ENCODE peak calls at places on chromosomes 1 and 21, in six cellular contexts. One of them, this sample, is unnamed.

GRCh38 chr1:23380719-23381118 is 11.1 kb upstream of the ZNF436 start:
- DNase-seq in mesendoderm: no peak
- DNase-seq in mesenchymal stem cell: no peak
- DNase-seq in H1: no peak
- DNase-seq in H9: no peak
- DNase-seq in IMR-90: no peak
- DNase-seq in this sample: no peak

GRCh38 chr1:91730781-91731732 is 154.9 kb downstream of the TGFBR3 start:
- DNase-seq in H1: no peak
- DNase-seq in mesenchymal stem cell: peak; percentile 51
- DNase-seq in H9: no peak
- DNase-seq in IMR-90: peak; percentile 75
- DNase-seq in mesendoderm: no peak
- DNase-seq in this sample: no peak

GRCh38 chr21:14901482-14901958 is 163.3 kb downstream of the NRIP1 start:
- DNase-seq in mesendoderm: no peak
- DNase-seq in H1: no peak
- DNase-seq in H9: no peak
- DNase-seq in mesenchymal stem cell: peak; percentile 32
- DNase-seq in IMR-90: peak; percentile 64
- DNase-seq in this sample: no peak

GRCh38 chr1:38858833-38859560 is 575 bp downstream of the RRAGC start:
- DNase-seq in mesendoderm: peak; percentile 51
- DNase-seq in H1: no peak
- DNase-seq in IMR-90: peak; percentile 59
- DNase-seq in H9: no peak
- DNase-seq in mesenchymal stem cell: peak; percentile 80
- DNase-seq in this sample: peak; percentile 21

GRCh38 chr1:180501865-180502360 is 464 bp downstream of the ACBD6 start:
- DNase-seq in IMR-90: no peak
- DNase-seq in mesenchymal stem cell: no peak
- DNase-seq in mesendoderm: no peak
- DNase-seq in H9: peak; percentile 90
- DNase-seq in H1: peak; percentile 44
- DNase-seq in this sample: no peak

GRCh38 chr1:168279253-168279652 is 1.4 kb upstream of the TBX19 start:
- DNase-seq in mesenchymal stem cell: no peak
- DNase-seq in IMR-90: no peak
- DNase-seq in mesendoderm: no peak
- DNase-seq in H1: no peak
- DNase-seq in H9: no peak
- DNase-seq in this sample: no peak

GRCh38 chr1:67166196-67166595 is at the start of gene IL23R:
- DNase-seq in IMR-90: no peak
- DNase-seq in mesendoderm: no peak
- DNase-seq in H9: no peak
- DNase-seq in H1: no peak
- DNase-seq in mesenchymal stem cell: no peak
- DNase-seq in this sample: no peak

GRCh38 chr1:232425421-232425820 is 204.5 kb downstream of the SIPA1L2 start:
- DNase-seq in mesenchymal stem cell: no peak
- DNase-seq in H1: no peak
- DNase-seq in IMR-90: no peak
- DNase-seq in mesendoderm: no peak
- DNase-seq in H9: no peak
- DNase-seq in this sample: no peak

GRCh38 chr1:178382372-178382771 is 114.4 kb downstream of the CLEC20A start:
- DNase-seq in H9: no peak
- DNase-seq in mesendoderm: no peak
- DNase-seq in H1: no peak
- DNase-seq in IMR-90: no peak
- DNase-seq in mesenchymal stem cell: no peak
- DNase-seq in this sample: no peak

GRCh38 chr1:26012862-26013261 is 8.7 kb upstream of the EXTL1 start:
- DNase-seq in IMR-90: no peak
- DNase-seq in mesendoderm: no peak
- DNase-seq in H9: no peak
- DNase-seq in mesenchymal stem cell: no peak
- DNase-seq in H1: no peak
- DNase-seq in this sample: no peak

GRCh38 chr1:228214921-228215662 is 7.2 kb downstream of the OBSCN start:
- DNase-seq in H1: no peak
- DNase-seq in H9: no peak
- DNase-seq in mesenchymal stem cell: no peak
- DNase-seq in IMR-90: no peak
- DNase-seq in mesendoderm: no peak
- DNase-seq in this sample: no peak

GRCh38 chr1:20785907-20786309 is 1.2 kb downstream of the HP1BP3 start:
- DNase-seq in IMR-90: no peak
- DNase-seq in mesenchymal stem cell: no peak
- DNase-seq in mesendoderm: no peak
- DNase-seq in H9: no peak
- DNase-seq in H1: no peak
- DNase-seq in this sample: no peak

GRCh38 chr1:207959141-207959825 is 48.4 kb upstream of the CD34 start:
- DNase-seq in mesendoderm: peak; percentile 40
- DNase-seq in H9: peak; percentile 39
- DNase-seq in H1: no peak
- DNase-seq in IMR-90: peak; percentile 38
- DNase-seq in mesenchymal stem cell: peak; percentile 58
- DNase-seq in this sample: peak; percentile 30

GRCh38 chr1:212600980-212601379 is 7.6 kb upstream of the ATF3 start:
- DNase-seq in mesendoderm: no peak
- DNase-seq in mesenchymal stem cell: peak; percentile 18
- DNase-seq in IMR-90: no peak
- DNase-seq in H9: no peak
- DNase-seq in H1: no peak
- DNase-seq in this sample: no peak

GRCh38 chr1:30753660-30754123 is 3.9 kb downstream of the LAPTM5 start:
- DNase-seq in mesendoderm: no peak
- DNase-seq in H1: no peak
- DNase-seq in mesenchymal stem cell: no peak
- DNase-seq in IMR-90: no peak
- DNase-seq in H9: no peak
- DNase-seq in this sample: no peak

GRCh38 chr21:14084701-14085100 is 126.1 kb downstream of the LIPI start:
- DNase-seq in H9: no peak
- DNase-seq in mesenchymal stem cell: no peak
- DNase-seq in H1: no peak
- DNase-seq in mesendoderm: no peak
- DNase-seq in IMR-90: no peak
- DNase-seq in this sample: no peak

GRCh38 chr21:29175408-29176147 is 45.1 kb downstream of the MAP3K7CL start:
- DNase-seq in IMR-90: peak; percentile 75
- DNase-seq in mesendoderm: no peak
- DNase-seq in H9: no peak
- DNase-seq in mesenchymal stem cell: peak; percentile 77
- DNase-seq in H1: no peak
- DNase-seq in this sample: no peak

GRCh38 chr21:37758997-37759396 is 157.3 kb downstream of the KCNJ6 start:
- DNase-seq in H9: peak; percentile 79
- DNase-seq in mesendoderm: peak; percentile 74
- DNase-seq in IMR-90: peak; percentile 62
- DNase-seq in mesenchymal stem cell: peak; percentile 65
- DNase-seq in H1: peak; percentile 38
- DNase-seq in this sample: peak; percentile 17

GRCh38 chr1:207115269-207115668 is 11.2 kb downstream of the C4BPA start:
- DNase-seq in mesendoderm: no peak
- DNase-seq in IMR-90: no peak
- DNase-seq in mesenchymal stem cell: no peak
- DNase-seq in H1: no peak
- DNase-seq in H9: no peak
- DNase-seq in this sample: no peak

GRCh38 chr1:14924012-14924452 is 229.5 kb upstream of the TMEM51 start:
- DNase-seq in H1: no peak
- DNase-seq in H9: peak; percentile 45
- DNase-seq in mesenchymal stem cell: peak; percentile 90
- DNase-seq in mesendoderm: no peak
- DNase-seq in IMR-90: peak; percentile 71
- DNase-seq in this sample: no peak

GRCh38 chr1:77686784-77687518 is 4.5 kb upstream of the ZZZ3 start:
- DNase-seq in mesenchymal stem cell: no peak
- DNase-seq in IMR-90: no peak
- DNase-seq in H9: peak; percentile 72
- DNase-seq in H1: no peak
- DNase-seq in mesendoderm: peak; percentile 53
- DNase-seq in this sample: no peak

GRCh38 chr1:72915581-72915980 is 633.2 kb upstream of the NEGR1 start:
- DNase-seq in IMR-90: no peak
- DNase-seq in mesenchymal stem cell: no peak
- DNase-seq in mesendoderm: peak; percentile 78
- DNase-seq in H9: peak; percentile 42
- DNase-seq in H1: no peak
- DNase-seq in this sample: no peak

GRCh38 chr21:35428927-35429326 is 379.8 kb upstream of the RUNX1 start:
- DNase-seq in H9: no peak
- DNase-seq in IMR-90: no peak
- DNase-seq in mesendoderm: no peak
- DNase-seq in mesenchymal stem cell: no peak
- DNase-seq in H1: no peak
- DNase-seq in this sample: no peak

GRCh38 chr1:33918368-33918767 is 54.5 kb downstream of the HMGB4 start:
- DNase-seq in mesenchymal stem cell: peak; percentile 3
- DNase-seq in H1: no peak
- DNase-seq in H9: no peak
- DNase-seq in mesendoderm: no peak
- DNase-seq in IMR-90: peak; percentile 27
- DNase-seq in this sample: no peak

GRCh38 chr1:18861082-18861481 is 1.6 kb upstream of the TAS1R2 start:
- DNase-seq in mesendoderm: no peak
- DNase-seq in mesenchymal stem cell: no peak
- DNase-seq in H9: no peak
- DNase-seq in IMR-90: no peak
- DNase-seq in H1: no peak
- DNase-seq in this sample: no peak

GRCh38 chr1:12565094-12565965 is 52.7 kb downstream of the DHRS3 start:
- DNase-seq in IMR-90: no peak
- DNase-seq in H1: no peak
- DNase-seq in H9: no peak
- DNase-seq in mesendoderm: no peak
- DNase-seq in mesenchymal stem cell: no peak
- DNase-seq in this sample: no peak

GRCh38 chr1:174968750-174969244 is 30.9 kb upstream of the CACYBP start:
- DNase-seq in mesendoderm: no peak
- DNase-seq in H1: no peak
- DNase-seq in H9: no peak
- DNase-seq in mesenchymal stem cell: peak; percentile 69
- DNase-seq in IMR-90: peak; percentile 57
- DNase-seq in this sample: no peak

GRCh38 chr1:153951801-153952200 is 5.3 kb upstream of the DENND4B start:
- DNase-seq in mesenchymal stem cell: no peak
- DNase-seq in H1: no peak
- DNase-seq in IMR-90: no peak
- DNase-seq in H9: no peak
- DNase-seq in mesendoderm: no peak
- DNase-seq in this sample: no peak

GRCh38 chr1:153953859-153954365 is 4.5 kb downstream of the CRTC2 start:
- DNase-seq in H1: no peak
- DNase-seq in mesendoderm: no peak
- DNase-seq in mesenchymal stem cell: no peak
- DNase-seq in H9: no peak
- DNase-seq in IMR-90: no peak
- DNase-seq in this sample: no peak

GRCh38 chr1:153957744-153958110 is 685 bp downstream of the CRTC2 start:
- DNase-seq in H1: no peak
- DNase-seq in IMR-90: no peak
- DNase-seq in H9: peak; percentile 42
- DNase-seq in mesendoderm: peak; percentile 42
- DNase-seq in mesenchymal stem cell: peak; percentile 35
- DNase-seq in this sample: no peak

GRCh38 chr1:153956997-153957715 is 1.3 kb downstream of the CRTC2 start:
- DNase-seq in H9: no peak
- DNase-seq in mesenchymal stem cell: no peak
- DNase-seq in H1: no peak
- DNase-seq in mesendoderm: no peak
- DNase-seq in IMR-90: no peak
- DNase-seq in this sample: no peak

GRCh38 chr1:153954826-153955225 is 3.6 kb downstream of the CRTC2 start:
- DNase-seq in H1: no peak
- DNase-seq in mesendoderm: no peak
- DNase-seq in mesenchymal stem cell: no peak
- DNase-seq in H9: no peak
- DNase-seq in IMR-90: no peak
- DNase-seq in this sample: no peak
- H3K4ac ChIP-seq in H1: no peak overlapping the region
- H3K4ac ChIP-seq in mesendoderm: no peak overlapping the region
- H3K4ac ChIP-seq in mesenchymal stem cell: no peak overlapping the region
- H3K4ac ChIP-seq in H9: no peak overlapping the region
- H3K4ac ChIP-seq in IMR-90: no peak overlapping the region
- H3K4ac ChIP-seq in this sample: no peak overlapping the region

GRCh38 chr1:32351077-32351858 is 11.0 kb downstream of the FAM229A start:
- DNase-seq in H1: peak; percentile 82
- DNase-seq in IMR-90: peak; percentile 88
- DNase-seq in mesendoderm: peak; percentile 97
- DNase-seq in H9: peak; percentile 95
- DNase-seq in mesenchymal stem cell: peak; percentile 95
- DNase-seq in this sample: peak; percentile 95
- H3K4ac ChIP-seq in H1: peak overlapping the region; percentile 97
- H3K4ac ChIP-seq in IMR-90: peak overlapping the region; percentile 79
- H3K4ac ChIP-seq in mesendoderm: peak overlapping the region; percentile 63
- H3K4ac ChIP-seq in H9: no peak overlapping the region
- H3K4ac ChIP-seq in mesenchymal stem cell: peak overlapping the region; percentile 99
- H3K4ac ChIP-seq in this sample: no peak overlapping the region

DNA sequence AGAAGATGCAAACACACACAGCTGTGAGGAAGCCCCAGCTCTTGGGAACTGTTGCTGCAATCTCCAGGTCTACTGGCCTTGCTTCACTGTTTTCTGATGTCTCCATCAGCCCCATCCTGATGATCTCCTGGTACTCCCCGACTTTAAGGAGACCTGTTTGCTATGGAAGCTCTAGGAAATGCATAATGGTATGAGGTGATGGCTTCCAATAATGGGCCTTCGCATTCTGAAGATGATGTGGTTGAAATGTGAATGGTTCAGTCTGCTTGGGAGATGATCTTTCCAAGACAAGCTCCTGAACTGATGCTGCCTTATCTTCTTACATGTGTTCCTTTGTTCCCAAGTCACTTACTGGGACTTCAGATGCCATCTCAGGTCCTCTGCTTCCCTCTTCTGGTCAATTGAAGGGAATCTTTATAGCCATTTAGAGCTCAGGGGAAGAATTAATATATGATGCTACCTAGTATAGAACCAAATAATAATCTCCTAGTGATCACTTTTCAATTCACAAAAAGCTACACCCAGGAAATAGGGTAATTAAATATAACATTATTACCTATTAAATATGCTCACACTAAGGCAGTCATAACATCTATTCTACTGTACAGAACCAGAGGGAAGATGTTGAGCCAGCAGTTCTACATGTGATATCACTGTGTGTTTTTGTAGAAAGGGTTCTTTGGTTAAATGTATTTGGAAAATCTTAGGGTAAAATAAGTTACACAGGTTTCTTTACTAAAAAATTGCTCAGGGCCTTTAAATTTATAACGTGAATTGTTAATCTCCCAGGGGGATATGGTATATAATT is 73.9 kb upstream of the VTCN1 start:
- DNase-seq in H1: no peak
- DNase-seq in H9: peak; percentile 33
- DNase-seq in mesendoderm: peak; percentile 88
- DNase-seq in mesenchymal stem cell: peak; percentile 77
- DNase-seq in IMR-90: peak; percentile 79
- DNase-seq in this sample: peak; percentile 62
- H3K4ac ChIP-seq in H1: peak overlapping the region; percentile 70
- H3K4ac ChIP-seq in H9: no peak overlapping the region
- H3K4ac ChIP-seq in mesendoderm: no peak overlapping the region
- H3K4ac ChIP-seq in mesenchymal stem cell: no peak overlapping the region
- H3K4ac ChIP-seq in IMR-90: no peak overlapping the region
- H3K4ac ChIP-seq in this sample: no peak overlapping the region

GRCh38 chr1:84620720-84621313 is 46.6 kb upstream of the CTBS start:
- DNase-seq in mesenchymal stem cell: peak; percentile 78
- DNase-seq in IMR-90: peak; percentile 57
- DNase-seq in H1: peak; percentile 63
- DNase-seq in mesendoderm: peak; percentile 91
- DNase-seq in H9: peak; percentile 85
- DNase-seq in this sample: peak; percentile 87
- H3K4ac ChIP-seq in mesenchymal stem cell: peak overlapping the region; percentile 81
- H3K4ac ChIP-seq in IMR-90: peak overlapping the region; percentile 97
- H3K4ac ChIP-seq in H1: no peak overlapping the region
- H3K4ac ChIP-seq in mesendoderm: no peak overlapping the region
- H3K4ac ChIP-seq in H9: no peak overlapping the region
- H3K4ac ChIP-seq in this sample: peak overlapping the region; percentile 85